ENCODE peak calls at places on chromosomes 4 and X, in five cellular contexts. S is H9, J is kidney, Q is SK-N-SH, C is PC-3. H is an unnamed sample. For H3K9me3, the result is how much of the 10 kb centered on the place peaks cover.

GRCh38 chr4:148686449-148686848 is 244.2 kb upstream of the NR3C2 start:
- DNase-seq in C (no peak), J (no peak), S (no peak), Q (no peak), H (no peak)

GRCh38 chr4:150582881-150583286 is 933 bp downstream of the MAB21L2 start:
- DNase-seq in Q (peak), C (no peak), J (peak), S (peak), H (peak)

GRCh38 chr4:159142254-159142653 is 39.4 kb downstream of the RAPGEF2 start:
- DNase-seq in Q (no peak), J (no peak), C (peak), S (no peak), H (no peak)

GRCh38 chrX:154444001-154444754 is at the start of gene FAM50A:
- DNase-seq in S (peak), Q (peak), C (peak), J (peak), H (peak)

GRCh38 chrX:119880552-119881437 is 9.2 kb downstream of the NDUFA1 start:
- DNase-seq in J (no peak), S (peak), C (peak), Q (peak), H (peak)

GRCh38 chrX:16160729-16161128 is 6.6 kb upstream of the MAGEB17 start:
- DNase-seq in Q (no peak), J (no peak), C (peak), S (no peak), H (no peak)

GRCh38 chr4:115234405-115235093 is 121.1 kb upstream of the NDST4 start:
- DNase-seq in S (peak), J (no peak), Q (peak), C (peak), H (peak)

GRCh38 chrX:70134116-70134477 is 850 bp downstream of the IGBP1 start:
- DNase-seq in Q (no peak), J (no peak), S (no peak), C (peak), H (no peak)

GRCh38 chr4:2793578-2793919 is 664 bp downstream of the SH3BP2 start:
- DNase-seq in S (peak), C (peak), J (peak), Q (peak), H (peak)

GRCh38 chr4:26171953-26172352 is 148.9 kb upstream of the RBPJ start:
- DNase-seq in Q (no peak), S (no peak), C (no peak), J (no peak), H (no peak)

GRCh38 chr4:73007526-73008100 is 61.9 kb downstream of the COX18 start:
- DNase-seq in S (no peak), Q (no peak), J (no peak), C (no peak), H (no peak)

GRCh38 chr4:107037188-107037587 is 1.1 kb upstream of the DKK2 start:
- DNase-seq in C (peak), Q (peak), S (peak), J (peak), H (peak)

GRCh38 chr4:168551945-168552695 is 55.3 kb downstream of the PALLD start:
- DNase-seq in S (no peak), Q (no peak), C (peak), J (no peak), H (no peak)

GRCh38 chrX:79365591-79365990 is 1.5 kb downstream of the ITM2A start:
- DNase-seq in J (no peak), Q (no peak), S (no peak), C (no peak), H (no peak)
- H3K9ac ChIP-seq in J (no peak), Q (no peak), S (no peak), C (no peak), H (no peak)

GRCh38 chrX:47918274-47918673 is 81.6 kb downstream of the ZNF81 start:
- DNase-seq in Q (no peak), C (no peak), J (no peak), S (no peak), H (no peak)
- H3K9me3 ChIP-seq in Q (under half), C (under half), J (under half), S (under half), H (under half)

DNA sequence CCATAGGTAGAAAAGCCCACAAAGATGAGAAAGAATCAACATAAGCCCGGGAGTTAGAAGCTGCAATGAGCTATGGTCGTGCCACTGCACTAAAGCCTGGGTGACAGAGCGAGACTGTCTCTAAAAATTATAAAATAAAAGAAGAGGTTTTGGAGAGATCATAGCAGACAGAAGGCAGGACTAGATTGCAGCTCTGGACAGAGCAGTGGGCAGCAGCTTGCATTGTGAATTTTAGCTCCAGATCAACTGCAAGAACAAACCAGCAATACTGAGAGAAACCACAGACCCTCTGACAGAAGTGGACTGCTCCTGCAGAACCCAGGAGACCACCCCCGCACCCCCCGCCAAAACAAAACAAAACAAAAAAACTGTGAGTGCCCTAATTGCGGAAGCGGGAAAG is 30.6 kb downstream of the SOWAHB start:
- DNase-seq in Q (no peak), S (no peak), C (no peak), J (no peak), H (no peak)
- H3K9ac ChIP-seq in Q (no peak), S (no peak), C (no peak), J (no peak), H (peak)

GRCh38 chrX:104319346-104319745 is 64.6 kb upstream of the ESX1 start:
- DNase-seq in C (peak), J (no peak), S (no peak), Q (no peak), H (no peak)
- H3K9me3 ChIP-seq in C (under half), J (under half), S (under half), Q (under half), H (under half)

GRCh38 chrX:53088136-53088974 is 5.6 kb upstream of the KANTR start:
- DNase-seq in S (peak), C (peak), Q (peak), J (peak), H (peak)

GRCh38 chrX:53091354-53091753 is 2.6 kb upstream of the KANTR start:
- DNase-seq in J (no peak), Q (no peak), S (no peak), C (no peak), H (no peak)

GRCh38 chrX:53087378-53087777 is 5.2 kb downstream of the TSPYL2 start:
- DNase-seq in S (no peak), C (no peak), J (no peak), Q (no peak), H (no peak)

GRCh38 chrX:53086464-53086863 is 4.3 kb downstream of the TSPYL2 start:
- DNase-seq in C (no peak), S (no peak), Q (no peak), J (peak), H (no peak)

GRCh38 chrX:53089224-53089842 is 4.6 kb upstream of the KANTR start:
- DNase-seq in C (peak), S (no peak), J (no peak), Q (peak), H (no peak)
- H3K9ac ChIP-seq in C (peak), S (no peak), J (peak), Q (peak), H (peak)

GRCh38 chr4:7581477-7581876 is 146.7 kb upstream of the PSAPL1 start:
- DNase-seq in S (peak), Q (no peak), C (no peak), J (no peak), H (peak)
- H3K9me3 ChIP-seq in S (under half), Q (under half), C (under half), J (under half), H (under half)

DNA sequence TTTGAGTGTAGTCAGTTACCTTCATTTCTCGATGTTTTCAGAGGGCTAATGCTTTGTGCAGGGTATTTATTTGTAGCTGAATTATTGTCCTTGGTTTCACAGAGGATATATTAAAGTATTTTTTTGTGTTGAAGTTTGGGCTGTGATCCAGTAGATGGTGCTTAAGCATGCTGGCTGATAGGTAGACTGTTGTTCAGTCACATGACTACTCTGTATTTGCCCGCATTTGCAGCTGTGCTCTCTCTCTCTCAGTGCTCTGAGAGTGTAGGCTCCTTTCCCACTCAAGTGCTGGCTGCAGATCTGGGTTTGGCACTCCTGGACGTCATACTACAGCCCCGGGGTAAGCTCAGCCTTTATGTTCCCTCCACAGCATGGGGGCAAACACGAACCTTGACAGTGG is 21.7 kb downstream of the RAB40AL start:
- DNase-seq in C (peak), J (no peak), Q (no peak), S (no peak), H (no peak)
- H3K9ac ChIP-seq in C (peak), J (no peak), Q (no peak), S (no peak), H (no peak)